ENCODE peak calls at places on chromosomes 7 and 10, in five cellular contexts. One of them, this sample, is unnamed.

GRCh38 chr7:44196450-44196872 is 4.3 kb upstream of the YKT6 start:
- DNase-seq in non-pigmented ciliary epithelial cell: no peak
- DNase-seq in aorta: no peak
- DNase-seq in stromal cell of bone marrow: peak
- DNase-seq in hepatic stellate cell: peak
- DNase-seq in this sample: peak

GRCh38 chr10:48224979-48225560 is 49.4 kb downstream of the FRMPD2 start:
- DNase-seq in stromal cell of bone marrow: no peak
- DNase-seq in non-pigmented ciliary epithelial cell: no peak
- DNase-seq in aorta: no peak
- DNase-seq in hepatic stellate cell: no peak
- DNase-seq in this sample: no peak

GRCh38 chr7:131225619-131226101 is 102.0 kb upstream of the MKLN1 start:
- DNase-seq in aorta: peak
- DNase-seq in hepatic stellate cell: no peak
- DNase-seq in stromal cell of bone marrow: peak
- DNase-seq in non-pigmented ciliary epithelial cell: no peak
- DNase-seq in this sample: peak

GRCh38 chr7:127733976-127734375 is 82.0 kb downstream of the SND1 start:
- DNase-seq in aorta: no peak
- DNase-seq in hepatic stellate cell: no peak
- DNase-seq in stromal cell of bone marrow: no peak
- DNase-seq in non-pigmented ciliary epithelial cell: no peak
- DNase-seq in this sample: no peak

GRCh38 chr10:75428434-75429158 is 2.8 kb upstream of the LRMDA start:
- DNase-seq in hepatic stellate cell: no peak
- DNase-seq in stromal cell of bone marrow: peak
- DNase-seq in non-pigmented ciliary epithelial cell: no peak
- DNase-seq in aorta: no peak
- DNase-seq in this sample: no peak

GRCh38 chr7:149832332-149833041 is 5.7 kb upstream of the ZNF862 start:
- DNase-seq in non-pigmented ciliary epithelial cell: no peak
- DNase-seq in stromal cell of bone marrow: no peak
- DNase-seq in aorta: no peak
- DNase-seq in hepatic stellate cell: no peak
- DNase-seq in this sample: no peak

GRCh38 chr7:39587393-39587792 is 21.2 kb downstream of the YAE1 start:
- DNase-seq in stromal cell of bone marrow: no peak
- DNase-seq in non-pigmented ciliary epithelial cell: no peak
- DNase-seq in hepatic stellate cell: no peak
- DNase-seq in aorta: no peak
- DNase-seq in this sample: no peak

GRCh38 chr7:158997471-158997870 is 141.1 kb downstream of the DYNC2I1 start:
- DNase-seq in hepatic stellate cell: no peak
- DNase-seq in aorta: no peak
- DNase-seq in stromal cell of bone marrow: no peak
- DNase-seq in non-pigmented ciliary epithelial cell: no peak
- DNase-seq in this sample: no peak

GRCh38 chr10:18687706-18688105 is 28.5 kb downstream of the ARL5B start:
- DNase-seq in non-pigmented ciliary epithelial cell: no peak
- DNase-seq in stromal cell of bone marrow: no peak
- DNase-seq in hepatic stellate cell: no peak
- DNase-seq in aorta: no peak
- DNase-seq in this sample: no peak

GRCh38 chr7:42161723-42162122 is 75.3 kb downstream of the GLI3 start:
- DNase-seq in non-pigmented ciliary epithelial cell: no peak
- DNase-seq in hepatic stellate cell: no peak
- DNase-seq in aorta: no peak
- DNase-seq in stromal cell of bone marrow: no peak
- DNase-seq in this sample: no peak

GRCh38 chr10:71435571-71436267 is 39.0 kb downstream of the CDH23 start:
- DNase-seq in non-pigmented ciliary epithelial cell: no peak
- DNase-seq in stromal cell of bone marrow: no peak
- DNase-seq in aorta: no peak
- DNase-seq in hepatic stellate cell: no peak
- DNase-seq in this sample: no peak

GRCh38 chr7:1129431-1129830 is 30.6 kb downstream of the ZFAND2A start:
- DNase-seq in aorta: peak
- DNase-seq in stromal cell of bone marrow: no peak
- DNase-seq in non-pigmented ciliary epithelial cell: no peak
- DNase-seq in hepatic stellate cell: no peak
- DNase-seq in this sample: no peak

GRCh38 chr10:114821915-114822770 is 563 bp downstream of the FHIP2A start:
- DNase-seq in aorta: peak
- DNase-seq in stromal cell of bone marrow: no peak
- DNase-seq in hepatic stellate cell: no peak
- DNase-seq in non-pigmented ciliary epithelial cell: no peak
- DNase-seq in this sample: peak